ENCODE peak calls at places on chromosomes 1 and 21, in seven cellular contexts. D, E, O, N, W, T and G are unnamed samples.

GRCh38 chr1:23902611-23903278 is 10.4 kb downstream of the CNR2 start:
- DNase-seq in W (no peak), O (no peak), N (peak), D (no peak), T (peak), E (no peak), G (no peak)

GRCh38 chr1:243343970-243344749 is 88.3 kb downstream of the SDCCAG8 start:
- DNase-seq in W (peak), E (no peak), T (no peak), D (peak), O (no peak), N (peak), G (no peak)

GRCh38 chr1:228744356-228744755 is 9.1 kb downstream of the RHOU start:
- DNase-seq in D (no peak), T (no peak), O (no peak), W (no peak), E (no peak), N (no peak), G (no peak)

GRCh38 chr1:181413195-181413815 is 70.0 kb upstream of the CACNA1E start:
- DNase-seq in O (no peak), N (no peak), W (no peak), E (no peak), D (no peak), T (no peak), G (no peak)

GRCh38 chr1:209823143-209824041 is 4.4 kb upstream of the UTP25 start:
- DNase-seq in T (no peak), N (peak), O (no peak), D (peak), W (peak), E (no peak), G (no peak)

GRCh38 chr1:56576880-56577858 is 2.2 kb downstream of the PLPP3 start:
- DNase-seq in N (peak), E (no peak), W (peak), T (no peak), D (peak), O (no peak), G (no peak)

GRCh38 chr1:178528219-178528962 is 15.5 kb downstream of the TEX35 start:
- DNase-seq in D (no peak), E (no peak), T (no peak), N (no peak), O (no peak), W (no peak), G (no peak)

GRCh38 chr1:229556551-229556950 is 2.0 kb downstream of the ABCB10 start:
- DNase-seq in W (no peak), N (no peak), E (no peak), T (no peak), O (no peak), D (no peak), G (no peak)

GRCh38 chr1:74323937-74324473 is 88.8 kb downstream of the TNNI3K start:
- DNase-seq in N (no peak), T (no peak), W (no peak), D (no peak), E (no peak), O (no peak), G (no peak)

GRCh38 chr1:164836614-164837018 is 277.6 kb downstream of the PBX1 start:
- DNase-seq in T (no peak), D (no peak), O (no peak), E (no peak), W (no peak), N (no peak), G (no peak)

GRCh38 chr1:159756397-159756796 is 24.4 kb upstream of the DUSP23 start:
- DNase-seq in N (no peak), W (no peak), T (no peak), D (no peak), E (no peak), O (no peak), G (no peak)

GRCh38 chr1:184380468-184380867 is 6.4 kb upstream of the C1orf21 start:
- DNase-seq in O (no peak), D (no peak), N (no peak), W (no peak), T (no peak), E (no peak), G (no peak)

GRCh38 chr1:155307247-155307740 is 1.4 kb upstream of the FDPS start:
- DNase-seq in D (no peak), W (peak), N (peak), E (peak), O (no peak), T (no peak), G (no peak)

GRCh38 chr1:36239941-36240637 is 15.8 kb downstream of the THRAP3 start:
- DNase-seq in N (peak), W (no peak), T (no peak), D (no peak), E (no peak), O (no peak), G (no peak)

GRCh38 chr1:206554833-206555472 is 47.6 kb downstream of the RASSF5 start:
- DNase-seq in T (no peak), E (no peak), W (no peak), D (no peak), N (no peak), O (no peak), G (no peak)

GRCh38 chr1:118627435-118627834 is 360.7 kb downstream of the TBX15 start:
- DNase-seq in T (no peak), E (no peak), W (peak), O (no peak), D (no peak), N (no peak), G (no peak)

GRCh38 chr21:36917487-36918158 is 48.8 kb downstream of the HLCS start:
- DNase-seq in O (no peak), W (no peak), N (peak), D (no peak), E (no peak), T (peak), G (no peak)

GRCh38 chr1:2585318-2586092 is 1.1 kb upstream of the PRXL2B start:
- DNase-seq in W (peak), N (peak), O (peak), T (no peak), D (peak), E (no peak), G (peak)

GRCh38 chr1:233843523-233844204 is 60.8 kb upstream of the SLC35F3 start:
- DNase-seq in T (no peak), N (no peak), W (peak), D (no peak), E (no peak), O (no peak), G (no peak)

GRCh38 chr1:103111926-103112325 is 3.6 kb upstream of the COL11A1 start:
- DNase-seq in E (no peak), N (no peak), O (no peak), D (no peak), T (no peak), W (peak), G (no peak)

GRCh38 chr1:224054611-224055010 is 59.3 kb upstream of the FBXO28 start:
- DNase-seq in D (no peak), N (no peak), W (peak), T (no peak), E (no peak), O (no peak), G (no peak)

GRCh38 chr1:96971849-96972602 is 250.4 kb downstream of the PTBP2 start:
- DNase-seq in D (no peak), T (no peak), E (no peak), W (no peak), N (no peak), O (no peak), G (no peak)

GRCh38 chr1:85274969-85275453 is 1.4 kb downstream of the BCL10 start:
- DNase-seq in D (no peak), T (no peak), W (peak), E (peak), O (no peak), N (no peak), G (no peak)

GRCh38 chr1:171817511-171818265 is 23.6 kb upstream of the DNM3 start:
- DNase-seq in W (peak), E (no peak), D (peak), T (no peak), O (no peak), N (peak), G (no peak)

GRCh38 chr1:180581635-180582039 is 22.9 kb downstream of the OVAAL start:
- DNase-seq in W (peak), N (no peak), T (no peak), E (no peak), O (no peak), D (no peak), G (no peak)

GRCh38 chr1:230102472-230102871 is 35.4 kb downstream of the GALNT2 start:
- DNase-seq in N (no peak), W (no peak), D (no peak), E (no peak), O (no peak), T (no peak), G (no peak)

GRCh38 chr1:145991799-145992412 is 4.5 kb downstream of the TXNIP start:
- DNase-seq in D (no peak), T (no peak), E (no peak), O (no peak), N (no peak), W (no peak), G (no peak)

GRCh38 chr1:196896355-196896754 is 8.5 kb downstream of the CFHR4 start:
- DNase-seq in E (no peak), D (no peak), T (no peak), O (no peak), N (no peak), W (no peak), G (no peak)

GRCh38 chr1:110235839-110236682 is 25.9 kb downstream of the KCNC4 start:
- DNase-seq in E (peak), N (no peak), D (no peak), W (peak), T (no peak), O (no peak), G (no peak)

GRCh38 chr1:161082996-161083742 is 6.2 kb downstream of the NECTIN4 start:
- DNase-seq in E (peak), O (peak), D (no peak), N (no peak), W (peak), T (no peak), G (no peak)

GRCh38 chr1:232335261-232335660 is 294.7 kb downstream of the SIPA1L2 start:
- DNase-seq in O (no peak), W (no peak), T (no peak), D (no peak), E (no peak), N (no peak), G (no peak)

GRCh38 chr1:75937034-75937433 is 4.8 kb upstream of the ASB17 start:
- DNase-seq in D (no peak), T (no peak), N (no peak), O (no peak), W (peak), E (no peak), G (no peak)

GRCh38 chr21:24160528-24160927 is 1446.8 kb downstream of the MRPL39 start:
- DNase-seq in W (no peak), E (no peak), N (no peak), O (no peak), T (no peak), D (no peak), G (no peak)

GRCh38 chr21:23578027-23578426 is 2029.3 kb downstream of the MRPL39 start:
- DNase-seq in O (no peak), W (no peak), T (no peak), E (no peak), D (no peak), N (no peak), G (no peak)

GRCh38 chr1:63679076-63679475 is 85.9 kb downstream of the PGM1 start:
- DNase-seq in N (no peak), E (no peak), D (no peak), O (no peak), T (no peak), W (no peak), G (no peak)

GRCh38 chr1:74775735-74776134 is 42.8 kb downstream of the TYW3 start:
- DNase-seq in E (no peak), O (no peak), N (no peak), T (no peak), W (no peak), D (no peak), G (no peak)

GRCh38 chr1:8437286-8437685 is 119.4 kb downstream of the SLC45A1 start:
- DNase-seq in D (no peak), N (no peak), T (no peak), W (no peak), O (no peak), E (no peak), G (no peak)
- TF ChIP-seq CTCF in D (no peak), N (no peak), T (no peak), W (no peak), O (no peak), E (no peak), G (no peak)

GRCh38 chr21:39173999-39174398 is 9.3 kb downstream of the PSMG1 start:
- DNase-seq in T (no peak), E (no peak), O (no peak), D (no peak), N (no peak), W (no peak), G (no peak)

GRCh38 chr21:39175665-39176064 is 7.6 kb downstream of the PSMG1 start:
- DNase-seq in O (no peak), E (no peak), T (no peak), W (no peak), N (no peak), D (no peak), G (no peak)

GRCh38 chr21:39176312-39176711 is 6.9 kb downstream of the PSMG1 start:
- DNase-seq in E (no peak), W (no peak), D (no peak), N (no peak), O (no peak), T (no peak), G (no peak)

GRCh38 chr21:39169906-39170305 is 13.3 kb downstream of the PSMG1 start:
- DNase-seq in D (no peak), O (no peak), W (no peak), N (no peak), E (no peak), T (no peak), G (no peak)

GRCh38 chr21:39175154-39175553 is 8.1 kb downstream of the PSMG1 start:
- DNase-seq in N (no peak), W (no peak), E (no peak), D (no peak), O (no peak), T (no peak), G (no peak)
- TF ChIP-seq CTCF in N (peak), W (peak), E (peak), D (no peak), O (no peak), T (no peak), G (peak)

GRCh38 chr21:44267655-44268142 is 6.0 kb upstream of the DNMT3L start:
- DNase-seq in E (no peak), W (no peak), D (no peak), N (peak), O (no peak), T (peak), G (peak)
- TF ChIP-seq CTCF in E (peak), W (no peak), D (peak), N (peak), O (peak), T (peak), G (peak)

GRCh38 chr1:93662481-93663190 is 19.0 kb downstream of the BCAR3 start:
- DNase-seq in N (no peak), W (no peak), O (no peak), D (no peak), E (no peak), T (no peak), G (no peak)

GRCh38 chr1:93658188-93658587 is 23.4 kb downstream of the BCAR3 start:
- DNase-seq in E (no peak), N (no peak), T (no peak), D (no peak), W (peak), O (no peak), G (no peak)

GRCh38 chr1:93661829-93662474 is 19.7 kb downstream of the BCAR3 start:
- DNase-seq in D (peak), W (peak), N (no peak), E (no peak), T (no peak), O (no peak), G (no peak)

GRCh38 chr1:93663191-93663614 is 18.4 kb downstream of the BCAR3 start:
- DNase-seq in T (no peak), N (no peak), O (no peak), D (no peak), E (no peak), W (no peak), G (no peak)

DNA sequence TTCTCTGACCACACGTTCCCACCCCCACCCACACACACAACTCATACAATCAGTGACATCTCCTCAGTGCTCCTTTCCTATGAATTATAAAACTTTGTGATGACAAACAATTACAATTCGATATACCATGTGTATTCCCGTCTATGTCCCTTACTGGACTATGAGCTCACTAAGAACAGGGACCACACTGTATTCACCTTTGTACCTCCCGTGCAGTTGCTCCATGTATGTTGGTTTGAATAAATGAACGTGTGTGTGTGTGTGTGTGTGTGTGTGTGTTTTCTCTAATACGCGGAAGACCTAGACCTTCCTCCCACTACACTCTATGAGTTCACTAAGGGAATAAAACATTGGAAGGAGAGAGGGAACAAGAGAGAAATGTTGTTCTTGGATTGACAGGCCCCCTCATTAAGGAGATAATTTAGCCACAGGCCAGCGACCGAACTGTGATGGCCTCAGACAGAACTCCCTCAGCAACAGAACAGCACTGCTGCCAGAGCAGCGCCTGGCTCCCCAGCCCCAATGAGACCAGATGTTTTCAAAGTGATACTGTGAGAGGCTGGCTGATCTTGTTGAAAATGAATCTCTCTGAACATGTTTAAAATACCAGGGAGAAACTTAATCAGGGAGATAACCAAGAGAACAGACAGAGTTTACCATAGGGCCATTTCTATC is 21.7 kb downstream of the BCAR3 start:
- DNase-seq in O (no peak), T (no peak), N (no peak), W (no peak), D (no peak), E (no peak), G (no peak)
- TF ChIP-seq CTCF in O (no peak), T (no peak), N (no peak), W (no peak), D (no peak), E (no peak), G (no peak)

DNA sequence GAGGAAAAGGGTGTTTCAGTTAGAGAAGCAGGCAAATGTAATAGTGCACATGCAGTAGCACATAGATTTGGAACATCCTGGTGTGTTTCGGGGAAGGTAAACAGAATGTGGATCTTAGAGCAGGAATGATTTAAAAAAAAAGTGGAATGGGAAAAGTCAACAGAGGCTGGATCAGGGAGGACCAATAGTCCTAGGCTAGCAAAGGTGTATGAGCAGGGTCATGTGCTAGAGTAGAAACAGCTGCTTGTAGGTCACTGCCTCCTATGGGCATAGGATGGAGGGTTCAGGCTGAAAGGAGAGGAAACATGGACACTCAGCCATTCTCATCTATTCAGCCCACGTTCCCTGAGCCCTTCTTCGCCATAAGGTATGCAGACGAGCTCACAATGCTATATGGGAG is 3.7 kb upstream of the KPNA6 start:
- DNase-seq in T (no peak), O (no peak), W (no peak), N (no peak), E (no peak), D (no peak), G (no peak)
- TF ChIP-seq CTCF in T (no peak), O (no peak), W (no peak), N (no peak), E (no peak), D (no peak), G (no peak)

DNA sequence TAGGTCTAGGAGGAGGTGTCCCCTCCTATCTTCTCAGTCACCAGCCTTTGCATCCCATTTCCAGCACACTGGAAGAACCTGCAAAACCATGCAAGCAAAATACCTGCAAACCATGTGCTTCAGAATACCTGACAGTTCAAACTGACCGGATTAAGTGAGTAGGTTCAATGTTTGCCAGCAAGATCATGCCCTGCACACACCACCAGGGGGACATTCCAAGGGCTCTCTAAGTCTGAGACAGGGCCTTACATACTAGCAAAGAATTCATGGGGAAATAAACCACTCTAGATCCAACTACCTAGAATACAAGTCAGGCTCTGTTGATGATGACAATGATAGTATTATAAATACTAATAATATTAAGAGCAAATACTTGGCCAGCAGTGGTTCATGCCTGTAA is 27.6 kb downstream of the INPP5B start:
- DNase-seq in E (no peak), W (peak), T (peak), N (peak), O (no peak), D (no peak), G (no peak)
- TF ChIP-seq CTCF in E (peak), W (peak), T (no peak), N (peak), O (no peak), D (peak), G (peak)

GRCh38 chr1:30696831-30697230 is 26.6 kb downstream of the MATN1 start:
- DNase-seq in T (no peak), O (no peak), E (no peak), W (no peak), D (no peak), N (no peak), G (no peak)

GRCh38 chr1:30699762-30700161 is 23.6 kb downstream of the MATN1 start:
- DNase-seq in E (no peak), W (no peak), N (no peak), O (no peak), T (no peak), D (no peak), G (no peak)

GRCh38 chr1:30698401-30698981 is 24.9 kb downstream of the MATN1 start:
- DNase-seq in W (no peak), T (no peak), O (no peak), D (no peak), E (no peak), N (no peak), G (no peak)

GRCh38 chr1:30697571-30697970 is 25.8 kb downstream of the MATN1 start:
- DNase-seq in T (no peak), D (peak), O (no peak), W (no peak), E (no peak), N (no peak), G (no peak)

DNA sequence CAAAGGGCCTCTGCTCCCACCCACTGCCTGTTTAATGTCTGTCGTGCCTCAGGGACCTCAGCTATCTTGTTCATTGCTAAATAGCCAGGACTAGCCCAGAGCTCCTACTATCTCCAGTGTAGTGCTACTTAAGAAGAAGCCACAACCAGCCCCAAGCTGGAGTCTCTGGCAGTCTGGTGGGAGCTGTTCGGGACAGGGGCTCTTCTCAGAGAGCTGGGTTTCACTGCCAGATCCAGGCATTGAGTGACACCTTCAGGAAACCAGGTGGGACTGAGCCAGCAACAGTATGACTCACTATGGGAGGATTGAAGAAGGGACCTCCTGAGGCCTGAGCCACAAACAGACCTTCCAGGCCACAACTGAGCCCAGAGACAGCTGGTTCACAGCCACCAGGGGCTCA is 25.4 kb downstream of the MATN1 start:
- DNase-seq in N (no peak), T (no peak), O (no peak), D (peak), E (no peak), W (peak), G (no peak)
- TF ChIP-seq CTCF in N (peak), T (no peak), O (no peak), D (no peak), E (no peak), W (peak), G (no peak)